ENCODE peak calls at places on chromosome 9, in ten cellular contexts. C is fibroblast of mammary gland; P is hepatocyte; Q is SJSA1; F is kidney; K is left lung; X is CD8-positive, alpha-beta T cell; H is BE2C; A is esophagus muscularis mucosa; G is cardiac muscle cell. B is an unnamed sample.

GRCh38 chr9:69937358-69937757 is 106.3 kb upstream of the MAMDC2 start:
- DNase-seq in C (peak), P (no peak), Q (no peak), F (no peak), K (no peak), X (no peak), H (no peak), A (no peak), G (no peak), B (no peak)

GRCh38 chr9:20286154-20286553 is 336.1 kb downstream of the MLLT3 start:
- DNase-seq in C (no peak), P (no peak), Q (no peak), F (no peak), K (no peak), X (no peak), H (no peak), A (no peak), G (no peak), B (no peak)

GRCh38 chr9:120579750-120580590 is at the start of gene CDK5RAP2:
- DNase-seq in C (peak), P (peak), Q (peak), F (peak), K (peak), X (peak), H (peak), A (peak), G (peak), B (peak)

GRCh38 chr9:89661391-89661949 is 56.7 kb downstream of the GADD45G start:
- DNase-seq in C (no peak), P (peak), Q (no peak), F (no peak), K (peak), X (no peak), H (no peak), A (no peak), G (peak), B (no peak)

GRCh38 chr9:5629312-5630037 is 568 bp downstream of the RIC1 start:
- DNase-seq in C (peak), P (peak), Q (peak), F (peak), K (peak), X (no peak), H (peak), A (no peak), G (peak), B (peak)

GRCh38 chr9:87613265-87614111 is 112.4 kb upstream of the CTSL start:
- DNase-seq in C (no peak), P (no peak), Q (no peak), F (no peak), K (no peak), X (no peak), H (no peak), A (no peak), G (no peak), B (no peak)

GRCh38 chr9:116237456-116237855 is 83.9 kb downstream of the PAPPA start:
- DNase-seq in C (peak), P (no peak), Q (no peak), F (no peak), K (no peak), X (no peak), H (no peak), A (no peak), G (no peak), B (no peak)

GRCh38 chr9:131178382-131178781 is 53.0 kb downstream of the NUP214 start:
- DNase-seq in C (peak), P (peak), Q (peak), F (peak), K (peak), X (peak), H (peak), A (no peak), G (peak), B (peak)

GRCh38 chr9:89051421-89051820 is 60.2 kb downstream of the S1PR3 start:
- DNase-seq in C (no peak), P (no peak), Q (no peak), F (no peak), K (no peak), X (no peak), H (no peak), A (peak), G (no peak), B (no peak)

GRCh38 chr9:80197661-80198060 is 625.9 kb downstream of the TLE4 start:
- DNase-seq in C (peak), P (no peak), Q (no peak), F (no peak), K (no peak), X (no peak), H (no peak), A (no peak), G (no peak), B (no peak)

GRCh38 chr9:93670208-93671029 is 94.0 kb downstream of the PHF2 start:
- DNase-seq in C (peak), P (no peak), Q (peak), F (peak), K (peak), X (peak), H (peak), A (no peak), G (peak), B (no peak)

GRCh38 chr9:21964925-21965385 is 29.2 kb downstream of the CDKN2A start:
- DNase-seq in C (peak), P (peak), Q (no peak), F (peak), K (peak), X (no peak), H (no peak), A (no peak), G (no peak), B (peak)

GRCh38 chr9:135591491-135592330 is 30.2 kb downstream of the PAEP start:
- DNase-seq in C (no peak), P (peak), Q (no peak), F (peak), K (peak), X (no peak), H (peak), A (no peak), G (no peak), B (no peak)

GRCh38 chr9:131530546-131530929 is 525 bp downstream of the UCK1 start:
- DNase-seq in C (peak), P (peak), Q (peak), F (peak), K (no peak), X (no peak), H (peak), A (no peak), G (peak), B (no peak)

GRCh38 chr9:124784503-124784902 is 7.6 kb downstream of the OLFML2A start:
- DNase-seq in C (peak), P (no peak), Q (no peak), F (no peak), K (no peak), X (no peak), H (no peak), A (peak), G (no peak), B (no peak)

GRCh38 chr9:33288828-33289483 is 1.4 kb upstream of the NFX1 start:
- DNase-seq in C (no peak), P (no peak), Q (no peak), F (peak), K (peak), X (peak), H (no peak), A (no peak), G (no peak), B (no peak)

GRCh38 chr9:92725726-92726125 is 38.9 kb downstream of the BICD2 start:
- DNase-seq in C (no peak), P (no peak), Q (no peak), F (no peak), K (no peak), X (peak), H (no peak), A (no peak), G (no peak), B (no peak)

GRCh38 chr9:132163457-132163875 is 1.6 kb downstream of the NTNG2 start:
- DNase-seq in C (peak), P (peak), Q (no peak), F (no peak), K (peak), X (no peak), H (no peak), A (no peak), G (peak), B (no peak)

GRCh38 chr9:96604005-96604320 is 15.7 kb downstream of the CDC14B start:
- DNase-seq in C (peak), P (no peak), Q (no peak), F (no peak), K (no peak), X (no peak), H (no peak), A (no peak), G (no peak), B (no peak)

GRCh38 chr9:121984726-121985402 is 108.2 kb downstream of the TTLL11 start:
- DNase-seq in C (peak), P (no peak), Q (no peak), F (no peak), K (no peak), X (no peak), H (no peak), A (no peak), G (no peak), B (no peak)

GRCh38 chr9:136047775-136048559 is 47.1 kb downstream of the NACC2 start:
- DNase-seq in C (no peak), P (no peak), Q (no peak), F (peak), K (peak), X (no peak), H (peak), A (no peak), G (no peak), B (no peak)

GRCh38 chr9:36728651-36729520 is 156.2 kb downstream of the MELK start:
- DNase-seq in C (peak), P (peak), Q (peak), F (peak), K (peak), X (peak), H (peak), A (no peak), G (peak), B (peak)

GRCh38 chr9:34387239-34387638 is 10.5 kb upstream of the MYORG start:
- DNase-seq in C (no peak), P (no peak), Q (no peak), F (no peak), K (no peak), X (no peak), H (no peak), A (no peak), G (no peak), B (no peak)

GRCh38 chr9:6715755-6716643 is 41.8 kb upstream of the KDM4C start:
- DNase-seq in C (peak), P (peak), Q (no peak), F (peak), K (peak), X (peak), H (peak), A (no peak), G (no peak), B (peak)

GRCh38 chr9:20043461-20043860 is 254.6 kb upstream of the SLC24A2 start:
- DNase-seq in C (peak), P (no peak), Q (no peak), F (no peak), K (no peak), X (no peak), H (no peak), A (no peak), G (no peak), B (no peak)

GRCh38 chr9:81716409-81716808 is 27.1 kb upstream of the TLE1 start:
- DNase-seq in C (peak), P (no peak), Q (no peak), F (no peak), K (peak), X (no peak), H (no peak), A (no peak), G (no peak), B (no peak)

GRCh38 chr9:21465859-21466518 is 16.1 kb downstream of the IFNE start:
- DNase-seq in C (peak), P (peak), Q (no peak), F (no peak), K (no peak), X (no peak), H (no peak), A (no peak), G (peak), B (peak)

GRCh38 chr9:111925017-111925770 is 28.6 kb downstream of the UGCG start:
- DNase-seq in C (no peak), P (no peak), Q (no peak), F (no peak), K (no peak), X (no peak), H (no peak), A (no peak), G (no peak), B (no peak)

GRCh38 chr9:31745468-31745867 is 639.0 kb upstream of the ACO1 start:
- DNase-seq in C (no peak), P (no peak), Q (no peak), F (no peak), K (no peak), X (no peak), H (no peak), A (no peak), G (no peak), B (no peak)

GRCh38 chr9:95670122-95670521 is 153.4 kb upstream of the PTCH1 start:
- DNase-seq in C (no peak), P (no peak), Q (no peak), F (no peak), K (no peak), X (no peak), H (no peak), A (peak), G (no peak), B (no peak)

GRCh38 chr9:17695482-17695881 is 116.6 kb downstream of the SH3GL2 start:
- DNase-seq in C (no peak), P (no peak), Q (no peak), F (no peak), K (no peak), X (no peak), H (no peak), A (no peak), G (no peak), B (no peak)

GRCh38 chr9:99264070-99264469 is 42.0 kb downstream of the SEC61B start:
- DNase-seq in C (peak), P (no peak), Q (no peak), F (no peak), K (no peak), X (no peak), H (peak), A (peak), G (no peak), B (no peak)

GRCh38 chr9:112531666-112532282 is 45.1 kb downstream of the KIAA1958 start:
- DNase-seq in C (no peak), P (no peak), Q (no peak), F (no peak), K (no peak), X (no peak), H (no peak), A (no peak), G (peak), B (no peak)

GRCh38 chr9:132049323-132049882 is 30.3 kb downstream of the MED27 start:
- DNase-seq in C (no peak), P (no peak), Q (no peak), F (no peak), K (no peak), X (no peak), H (no peak), A (no peak), G (no peak), B (no peak)

GRCh38 chr9:89999534-90000370 is 394.9 kb downstream of the GADD45G start:
- DNase-seq in C (peak), P (peak), Q (no peak), F (peak), K (no peak), X (peak), H (no peak), A (no peak), G (peak), B (no peak)

GRCh38 chr9:134562146-134562753 is 79.4 kb upstream of the COL5A1 start:
- DNase-seq in C (no peak), P (peak), Q (peak), F (peak), K (no peak), X (no peak), H (no peak), A (peak), G (no peak), B (no peak)

GRCh38 chr9:130110166-130110565 is 56.5 kb downstream of the GPR107 start:
- DNase-seq in C (no peak), P (no peak), Q (no peak), F (no peak), K (no peak), X (no peak), H (no peak), A (no peak), G (no peak), B (peak)

GRCh38 chr9:21558627-21559401 is 76.7 kb upstream of the IFNE start:
- DNase-seq in C (no peak), P (no peak), Q (no peak), F (peak), K (no peak), X (peak), H (no peak), A (no peak), G (no peak), B (peak)

GRCh38 chr9:127768666-127769065 is 9.8 kb downstream of the SH2D3C start:
- DNase-seq in C (no peak), P (no peak), Q (no peak), F (no peak), K (no peak), X (no peak), H (no peak), A (no peak), G (no peak), B (no peak)
- H3K4me3 ChIP-seq in C (no peak), P (no peak), Q (no peak), F (peak), K (no peak), X (no peak), H (no peak), A (peak), G (no peak), B (peak)

GRCh38 chr9:82722556-82722955 is 340.4 kb downstream of the RASEF start:
- DNase-seq in C (no peak), P (no peak), Q (no peak), F (no peak), K (no peak), X (no peak), H (no peak), A (no peak), G (no peak), B (no peak)
- H3K4me3 ChIP-seq in C (no peak), P (no peak), Q (no peak), F (no peak), K (no peak), X (no peak), H (no peak), A (no peak), G (no peak), B (no peak)

DNA sequence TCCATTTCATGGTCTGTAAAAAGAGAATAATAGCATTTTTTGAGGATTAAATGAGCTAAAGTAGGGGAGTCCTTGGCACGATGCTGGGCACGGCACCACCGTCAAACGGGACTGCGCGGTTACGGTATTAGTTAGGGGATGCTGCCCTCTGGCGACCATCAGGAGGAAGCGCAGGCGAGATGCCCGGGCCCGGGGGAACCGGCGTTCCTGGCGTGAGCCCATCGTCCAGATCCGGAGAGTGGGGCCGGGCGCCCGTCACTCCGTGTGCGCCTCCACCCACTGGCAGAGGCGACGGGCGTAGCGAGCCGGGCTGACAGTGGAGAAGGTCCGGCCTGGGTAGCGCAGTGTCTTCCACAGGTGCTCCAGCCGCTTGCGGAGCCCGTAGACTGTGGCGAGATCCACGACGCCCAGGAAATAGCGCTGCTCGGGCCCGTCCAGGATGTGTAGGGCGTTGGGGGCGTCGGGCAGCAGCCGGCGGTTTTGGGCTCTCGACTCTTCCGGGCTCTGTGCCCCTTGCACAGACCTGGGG is 4.8 kb upstream of the ST6GALNAC4 start:
- DNase-seq in C (peak), P (peak), Q (no peak), F (peak), K (peak), X (peak), H (peak), A (no peak), G (peak), B (peak)
- H3K4me3 ChIP-seq in C (peak), P (no peak), Q (no peak), F (no peak), K (no peak), X (peak), H (no peak), A (peak), G (no peak), B (no peak)

DNA sequence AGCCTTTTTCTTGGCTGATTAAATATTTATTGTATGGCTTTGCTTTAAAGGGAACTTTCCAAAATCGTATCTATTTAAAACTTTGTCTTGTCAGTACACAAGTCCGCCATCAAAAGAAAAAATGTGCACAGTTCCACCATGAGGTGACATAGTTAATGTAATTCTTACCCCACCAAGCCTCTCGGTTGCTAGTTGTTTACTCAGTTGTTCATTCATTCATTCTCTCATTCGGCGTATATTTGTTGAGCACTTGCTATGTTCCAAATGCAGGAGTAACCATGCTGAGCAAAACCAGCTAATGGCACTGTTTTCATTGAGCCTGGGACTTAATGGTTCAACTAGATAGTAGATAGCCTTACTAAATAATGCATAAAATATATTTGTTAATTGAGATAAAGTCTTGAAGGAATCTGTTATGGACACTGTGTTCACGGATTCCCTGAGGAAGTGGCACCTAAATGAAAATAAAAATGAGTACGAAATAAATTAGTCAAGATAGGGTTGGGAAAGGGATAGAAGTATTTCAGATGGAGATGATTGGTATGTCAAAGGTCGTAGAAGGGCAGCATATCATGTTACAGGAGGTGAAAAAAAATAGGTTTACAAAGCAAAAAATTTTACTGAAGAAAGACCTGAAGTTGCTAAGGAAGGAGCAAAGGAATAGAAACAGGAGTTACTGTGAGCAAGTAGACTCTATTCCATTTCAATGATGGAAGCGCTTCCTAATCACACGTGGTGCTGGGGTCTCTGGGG is 1.5 kb downstream of the DCAF10 start:
- DNase-seq in C (no peak), P (no peak), Q (no peak), F (no peak), K (no peak), X (no peak), H (no peak), A (no peak), G (no peak), B (no peak)
- H3K4me3 ChIP-seq in C (peak), P (peak), Q (peak), F (peak), K (peak), X (no peak), H (peak), A (peak), G (peak), B (peak)

B was measured in CD4-positive, CD25-positive, alpha-beta regulatory T cell.